ENCODE peak calls at places on chromosomes 12 and 14, in ten cellular contexts. One of them, this sample, is unnamed.
A peak's percentile ranks its signal among the peaks of the same experiment; 100 is the strongest.

GRCh38 chr14:102362084-102362483 is 606 bp downstream of the CINP start:
- DNase-seq in neural progenitor cell: peak; percentile 8
- DNase-seq in left ventricle myocardium inferior: no peak
- DNase-seq in testis: no peak
- DNase-seq in IMR-90: peak; percentile 57
- DNase-seq in right cardiac atrium: no peak
- DNase-seq in prostate gland: no peak
- DNase-seq in CD8-positive, alpha-beta T cell: peak; percentile 27
- DNase-seq in uterus: no peak
- DNase-seq in cardiac muscle cell: no peak
- DNase-seq in this sample: no peak

GRCh38 chr14:43765474-43765873 is 741.6 kb downstream of the FSCB start:
- DNase-seq in testis: no peak
- DNase-seq in neural progenitor cell: no peak
- DNase-seq in IMR-90: no peak
- DNase-seq in left ventricle myocardium inferior: no peak
- DNase-seq in cardiac muscle cell: no peak
- DNase-seq in right cardiac atrium: no peak
- DNase-seq in uterus: no peak
- DNase-seq in CD8-positive, alpha-beta T cell: no peak
- DNase-seq in prostate gland: no peak
- DNase-seq in this sample: no peak

GRCh38 chr14:72045271-72045670 is 113.0 kb downstream of the RGS6 start:
- DNase-seq in IMR-90: no peak
- DNase-seq in CD8-positive, alpha-beta T cell: no peak
- DNase-seq in cardiac muscle cell: no peak
- DNase-seq in testis: no peak
- DNase-seq in left ventricle myocardium inferior: no peak
- DNase-seq in right cardiac atrium: no peak
- DNase-seq in prostate gland: no peak
- DNase-seq in uterus: no peak
- DNase-seq in neural progenitor cell: no peak
- DNase-seq in this sample: no peak

GRCh38 chr12:109053382-109054123 is 1.2 kb downstream of the USP30 start:
- DNase-seq in neural progenitor cell: peak; percentile 23
- DNase-seq in right cardiac atrium: no peak
- DNase-seq in IMR-90: no peak
- DNase-seq in prostate gland: no peak
- DNase-seq in testis: peak; percentile 41
- DNase-seq in uterus: no peak
- DNase-seq in left ventricle myocardium inferior: no peak
- DNase-seq in cardiac muscle cell: peak; percentile 2
- DNase-seq in CD8-positive, alpha-beta T cell: no peak
- DNase-seq in this sample: no peak

GRCh38 chr12:75208851-75209781 is 523 bp downstream of the KCNC2 start:
- DNase-seq in prostate gland: no peak
- DNase-seq in right cardiac atrium: no peak
- DNase-seq in left ventricle myocardium inferior: no peak
- DNase-seq in uterus: no peak
- DNase-seq in neural progenitor cell: peak; percentile 85
- DNase-seq in IMR-90: peak; percentile 18
- DNase-seq in cardiac muscle cell: peak; percentile 34
- DNase-seq in testis: peak; percentile 25
- DNase-seq in CD8-positive, alpha-beta T cell: no peak
- DNase-seq in this sample: peak; percentile 11

GRCh38 chr14:91872517-91873470 is 5.5 kb upstream of the TC2N start:
- DNase-seq in prostate gland: peak; percentile 94
- DNase-seq in left ventricle myocardium inferior: peak; percentile 72
- DNase-seq in right cardiac atrium: peak; percentile 86
- DNase-seq in neural progenitor cell: no peak
- DNase-seq in IMR-90: peak; percentile 83
- DNase-seq in cardiac muscle cell: peak; percentile 91
- DNase-seq in uterus: peak; percentile 48
- DNase-seq in testis: peak; percentile 58
- DNase-seq in CD8-positive, alpha-beta T cell: peak; percentile 77
- DNase-seq in this sample: no peak

GRCh38 chr14:92973265-92973797 is 50.4 kb downstream of the CHGA start:
- DNase-seq in neural progenitor cell: peak; percentile 77
- DNase-seq in prostate gland: peak; percentile 86
- DNase-seq in testis: peak; percentile 93
- DNase-seq in left ventricle myocardium inferior: peak; percentile 82
- DNase-seq in uterus: peak; percentile 93
- DNase-seq in IMR-90: peak; percentile 53
- DNase-seq in CD8-positive, alpha-beta T cell: no peak
- DNase-seq in cardiac muscle cell: peak; percentile 82
- DNase-seq in right cardiac atrium: peak; percentile 75
- DNase-seq in this sample: peak; percentile 84

GRCh38 chr14:36738269-36738668 is 76.6 kb downstream of the PAX9 start:
- DNase-seq in uterus: no peak
- DNase-seq in cardiac muscle cell: no peak
- DNase-seq in right cardiac atrium: no peak
- DNase-seq in prostate gland: no peak
- DNase-seq in IMR-90: no peak
- DNase-seq in left ventricle myocardium inferior: no peak
- DNase-seq in CD8-positive, alpha-beta T cell: no peak
- DNase-seq in neural progenitor cell: no peak
- DNase-seq in testis: no peak
- DNase-seq in this sample: no peak

GRCh38 chr14:96100171-96101064 is 61.3 kb downstream of the C14orf132 start:
- DNase-seq in right cardiac atrium: peak; percentile 70
- DNase-seq in prostate gland: peak; percentile 64
- DNase-seq in cardiac muscle cell: peak; percentile 88
- DNase-seq in left ventricle myocardium inferior: peak; percentile 54
- DNase-seq in testis: peak; percentile 83
- DNase-seq in neural progenitor cell: peak; percentile 89
- DNase-seq in CD8-positive, alpha-beta T cell: peak; percentile 60
- DNase-seq in uterus: peak; percentile 79
- DNase-seq in IMR-90: peak; percentile 83
- DNase-seq in this sample: no peak

GRCh38 chr12:68577949-68578348 is 32.8 kb upstream of the RAP1B start:
- DNase-seq in testis: no peak
- DNase-seq in left ventricle myocardium inferior: no peak
- DNase-seq in CD8-positive, alpha-beta T cell: no peak
- DNase-seq in IMR-90: no peak
- DNase-seq in uterus: no peak
- DNase-seq in cardiac muscle cell: no peak
- DNase-seq in neural progenitor cell: no peak
- DNase-seq in right cardiac atrium: no peak
- DNase-seq in prostate gland: no peak
- DNase-seq in this sample: no peak

GRCh38 chr12:49294804-49295086 is 202 bp upstream of the PRPH start:
- DNase-seq in left ventricle myocardium inferior: no peak
- DNase-seq in IMR-90: no peak
- DNase-seq in CD8-positive, alpha-beta T cell: no peak
- DNase-seq in cardiac muscle cell: no peak
- DNase-seq in uterus: no peak
- DNase-seq in prostate gland: no peak
- DNase-seq in right cardiac atrium: no peak
- DNase-seq in neural progenitor cell: no peak
- DNase-seq in testis: no peak
- DNase-seq in this sample: no peak

GRCh38 chr14:74260525-74261233 is 21.4 kb downstream of the VSX2 start:
- DNase-seq in CD8-positive, alpha-beta T cell: no peak
- DNase-seq in prostate gland: no peak
- DNase-seq in left ventricle myocardium inferior: no peak
- DNase-seq in neural progenitor cell: no peak
- DNase-seq in right cardiac atrium: no peak
- DNase-seq in testis: no peak
- DNase-seq in uterus: no peak
- DNase-seq in cardiac muscle cell: no peak
- DNase-seq in IMR-90: no peak
- DNase-seq in this sample: no peak

GRCh38 chr14:30621954-30622830 is at the start of gene SCFD1:
- DNase-seq in left ventricle myocardium inferior: peak; percentile 95
- DNase-seq in uterus: peak; percentile 90
- DNase-seq in IMR-90: peak; percentile 83
- DNase-seq in cardiac muscle cell: peak; percentile 94
- DNase-seq in prostate gland: peak; percentile 93
- DNase-seq in CD8-positive, alpha-beta T cell: peak; percentile 92
- DNase-seq in neural progenitor cell: peak; percentile 96
- DNase-seq in testis: peak; percentile 96
- DNase-seq in right cardiac atrium: peak; percentile 97
- DNase-seq in this sample: peak; percentile 97

GRCh38 chr14:95511687-95512086 is 4.8 kb downstream of the SYNE3 start:
- DNase-seq in uterus: no peak
- DNase-seq in neural progenitor cell: no peak
- DNase-seq in cardiac muscle cell: no peak
- DNase-seq in right cardiac atrium: no peak
- DNase-seq in testis: no peak
- DNase-seq in left ventricle myocardium inferior: no peak
- DNase-seq in IMR-90: no peak
- DNase-seq in CD8-positive, alpha-beta T cell: no peak
- DNase-seq in prostate gland: no peak
- DNase-seq in this sample: no peak

GRCh38 chr12:124007356-124007755 is 34.3 kb downstream of the ZNF664 start:
- DNase-seq in prostate gland: no peak
- DNase-seq in IMR-90: no peak
- DNase-seq in uterus: no peak
- DNase-seq in cardiac muscle cell: no peak
- DNase-seq in neural progenitor cell: peak; percentile 22
- DNase-seq in right cardiac atrium: no peak
- DNase-seq in CD8-positive, alpha-beta T cell: no peak
- DNase-seq in left ventricle myocardium inferior: no peak
- DNase-seq in testis: no peak
- DNase-seq in this sample: no peak

GRCh38 chr12:122006186-122006926 is 15.3 kb upstream of the BCL7A start:
- DNase-seq in right cardiac atrium: no peak
- DNase-seq in neural progenitor cell: no peak
- DNase-seq in IMR-90: no peak
- DNase-seq in left ventricle myocardium inferior: no peak
- DNase-seq in testis: no peak
- DNase-seq in cardiac muscle cell: no peak
- DNase-seq in uterus: no peak
- DNase-seq in prostate gland: no peak
- DNase-seq in CD8-positive, alpha-beta T cell: no peak
- DNase-seq in this sample: no peak

GRCh38 chr12:115464008-115464672 is 780.2 kb upstream of the TBX3 start:
- DNase-seq in CD8-positive, alpha-beta T cell: no peak
- DNase-seq in IMR-90: no peak
- DNase-seq in neural progenitor cell: no peak
- DNase-seq in right cardiac atrium: no peak
- DNase-seq in prostate gland: peak; percentile 71
- DNase-seq in testis: no peak
- DNase-seq in left ventricle myocardium inferior: no peak
- DNase-seq in cardiac muscle cell: no peak
- DNase-seq in uterus: no peak
- DNase-seq in this sample: no peak

GRCh38 chr14:77257700-77258099 is 13.3 kb downstream of the NGB start:
- DNase-seq in left ventricle myocardium inferior: no peak
- DNase-seq in CD8-positive, alpha-beta T cell: no peak
- DNase-seq in testis: no peak
- DNase-seq in cardiac muscle cell: no peak
- DNase-seq in IMR-90: no peak
- DNase-seq in prostate gland: no peak
- DNase-seq in right cardiac atrium: no peak
- DNase-seq in uterus: no peak
- DNase-seq in neural progenitor cell: no peak
- DNase-seq in this sample: no peak

GRCh38 chr12:113302925-113303640 is 31.8 kb downstream of the SLC8B1 start:
- DNase-seq in neural progenitor cell: peak; percentile 67
- DNase-seq in testis: no peak
- DNase-seq in right cardiac atrium: no peak
- DNase-seq in left ventricle myocardium inferior: no peak
- DNase-seq in prostate gland: peak; percentile 22
- DNase-seq in IMR-90: no peak
- DNase-seq in cardiac muscle cell: no peak
- DNase-seq in CD8-positive, alpha-beta T cell: no peak
- DNase-seq in uterus: no peak
- DNase-seq in this sample: no peak

GRCh38 chr12:53569174-53569557 is 57.0 kb downstream of the ATF7 start:
- DNase-seq in IMR-90: peak; percentile 80
- DNase-seq in cardiac muscle cell: peak; percentile 46
- DNase-seq in testis: no peak
- DNase-seq in right cardiac atrium: no peak
- DNase-seq in uterus: no peak
- DNase-seq in CD8-positive, alpha-beta T cell: no peak
- DNase-seq in neural progenitor cell: no peak
- DNase-seq in left ventricle myocardium inferior: no peak
- DNase-seq in prostate gland: no peak
- DNase-seq in this sample: no peak

GRCh38 chr14:74638066-74638465 is 26.0 kb upstream of the LTBP2 start:
- DNase-seq in right cardiac atrium: no peak
- DNase-seq in prostate gland: no peak
- DNase-seq in cardiac muscle cell: no peak
- DNase-seq in IMR-90: no peak
- DNase-seq in CD8-positive, alpha-beta T cell: no peak
- DNase-seq in testis: no peak
- DNase-seq in uterus: no peak
- DNase-seq in left ventricle myocardium inferior: no peak
- DNase-seq in neural progenitor cell: no peak
- DNase-seq in this sample: no peak

GRCh38 chr12:132948146-132949066 is 7.7 kb downstream of the ZNF605 start:
- DNase-seq in IMR-90: no peak
- DNase-seq in uterus: no peak
- DNase-seq in cardiac muscle cell: no peak
- DNase-seq in testis: no peak
- DNase-seq in left ventricle myocardium inferior: no peak
- DNase-seq in prostate gland: no peak
- DNase-seq in CD8-positive, alpha-beta T cell: no peak
- DNase-seq in neural progenitor cell: no peak
- DNase-seq in right cardiac atrium: no peak
- DNase-seq in this sample: no peak
- H3K9me3 ChIP-seq in IMR-90: peaks cover 82% of the 10 kb centered on the region
- H3K9me3 ChIP-seq in uterus: peaks cover 54% of the 10 kb centered on the region
- H3K9me3 ChIP-seq in cardiac muscle cell: no peaks in the 10 kb centered on the region
- H3K9me3 ChIP-seq in testis: no peaks in the 10 kb centered on the region
- H3K9me3 ChIP-seq in left ventricle myocardium inferior: peaks cover 98% of the 10 kb centered on the region
- H3K9me3 ChIP-seq in prostate gland: no peaks in the 10 kb centered on the region
- H3K9me3 ChIP-seq in CD8-positive, alpha-beta T cell: peaks cover 9% of the 10 kb centered on the region
- H3K9me3 ChIP-seq in neural progenitor cell: peaks cover 13% of the 10 kb centered on the region
- H3K9me3 ChIP-seq in right cardiac atrium: peaks cover 17% of the 10 kb centered on the region
- H3K9me3 ChIP-seq in this sample: peaks cover 79% of the 10 kb centered on the region

GRCh38 chr12:95200128-95200973 is 16.9 kb downstream of the FGD6 start:
- DNase-seq in neural progenitor cell: no peak
- DNase-seq in testis: no peak
- DNase-seq in left ventricle myocardium inferior: no peak
- DNase-seq in IMR-90: no peak
- DNase-seq in right cardiac atrium: no peak
- DNase-seq in CD8-positive, alpha-beta T cell: no peak
- DNase-seq in uterus: no peak
- DNase-seq in cardiac muscle cell: peak; percentile 38
- DNase-seq in prostate gland: no peak
- DNase-seq in this sample: no peak
- H3K4me1 ChIP-seq in neural progenitor cell: peaks cover 24% of the 10 kb centered on the region
- H3K4me1 ChIP-seq in testis: peaks cover 27% of the 10 kb centered on the region
- H3K4me1 ChIP-seq in left ventricle myocardium inferior: peaks cover 52% of the 10 kb centered on the region
- H3K4me1 ChIP-seq in IMR-90: peaks cover 22% of the 10 kb centered on the region
- H3K4me1 ChIP-seq in right cardiac atrium: peaks cover 10% of the 10 kb centered on the region
- H3K4me1 ChIP-seq in CD8-positive, alpha-beta T cell: no peaks in the 10 kb centered on the region
- H3K4me1 ChIP-seq in uterus: no peaks in the 10 kb centered on the region
- H3K4me1 ChIP-seq in cardiac muscle cell: peaks cover 46% of the 10 kb centered on the region
- H3K4me1 ChIP-seq in prostate gland: no peaks in the 10 kb centered on the region
- H3K4me1 ChIP-seq in this sample: peaks cover 8% of the 10 kb centered on the region

GRCh38 chr12:30531731-30532678 is 163.7 kb downstream of the IPO8 start:
- DNase-seq in CD8-positive, alpha-beta T cell: no peak
- DNase-seq in uterus: no peak
- DNase-seq in right cardiac atrium: no peak
- DNase-seq in IMR-90: no peak
- DNase-seq in left ventricle myocardium inferior: no peak
- DNase-seq in cardiac muscle cell: no peak
- DNase-seq in prostate gland: peak; percentile 35
- DNase-seq in testis: no peak
- DNase-seq in neural progenitor cell: no peak
- DNase-seq in this sample: no peak
- H3K9me3 ChIP-seq in CD8-positive, alpha-beta T cell: no peaks in the 10 kb centered on the region
- H3K9me3 ChIP-seq in uterus: no peaks in the 10 kb centered on the region
- H3K9me3 ChIP-seq in right cardiac atrium: no peaks in the 10 kb centered on the region
- H3K9me3 ChIP-seq in IMR-90: no peaks in the 10 kb centered on the region
- H3K9me3 ChIP-seq in left ventricle myocardium inferior: no peaks in the 10 kb centered on the region
- H3K9me3 ChIP-seq in cardiac muscle cell: no peaks in the 10 kb centered on the region
- H3K9me3 ChIP-seq in prostate gland: no peaks in the 10 kb centered on the region
- H3K9me3 ChIP-seq in testis: no peaks in the 10 kb centered on the region
- H3K9me3 ChIP-seq in neural progenitor cell: no peaks in the 10 kb centered on the region
- H3K9me3 ChIP-seq in this sample: no peaks in the 10 kb centered on the region

GRCh38 chr12:52241205-52241842 is 8.3 kb downstream of the KRT7 start:
- DNase-seq in left ventricle myocardium inferior: no peak
- DNase-seq in testis: no peak
- DNase-seq in cardiac muscle cell: no peak
- DNase-seq in uterus: no peak
- DNase-seq in CD8-positive, alpha-beta T cell: no peak
- DNase-seq in neural progenitor cell: no peak
- DNase-seq in prostate gland: no peak
- DNase-seq in IMR-90: peak; percentile 39
- DNase-seq in right cardiac atrium: no peak
- DNase-seq in this sample: no peak
- H3K4me1 ChIP-seq in left ventricle myocardium inferior: peaks cover 15% of the 10 kb centered on the region
- H3K4me1 ChIP-seq in testis: no peaks in the 10 kb centered on the region
- H3K4me1 ChIP-seq in cardiac muscle cell: no peaks in the 10 kb centered on the region
- H3K4me1 ChIP-seq in uterus: peaks cover 7% of the 10 kb centered on the region
- H3K4me1 ChIP-seq in CD8-positive, alpha-beta T cell: peaks cover 11% of the 10 kb centered on the region
- H3K4me1 ChIP-seq in neural progenitor cell: no peaks in the 10 kb centered on the region
- H3K4me1 ChIP-seq in prostate gland: peaks cover 17% of the 10 kb centered on the region
- H3K4me1 ChIP-seq in IMR-90: peaks cover 17% of the 10 kb centered on the region
- H3K4me1 ChIP-seq in right cardiac atrium: peaks cover 8% of the 10 kb centered on the region
- H3K4me1 ChIP-seq in this sample: peaks cover 13% of the 10 kb centered on the region

This sample was measured in heart left ventricle.